ENCODE peak calls at places on chromosomes 11 and 22, in seven cellular contexts. F, Z, L, E, B, T and R are unnamed samples.

GRCh38 chr11:69481393-69481844 is at the start of gene LINC01488:
- DNase-seq in F (no peak), Z (no peak), L (no peak), E (no peak), B (no peak), T (no peak), R (no peak)

GRCh38 chr11:34654491-34655334 is 33.8 kb downstream of the EHF start:
- DNase-seq in F (no peak), Z (peak), L (peak), E (no peak), B (no peak), T (no peak), R (no peak)

GRCh38 chr11:73004088-73004487 is 138.0 kb downstream of the FCHSD2 start:
- DNase-seq in F (no peak), Z (no peak), L (no peak), E (no peak), B (no peak), T (no peak), R (no peak)

GRCh38 chr11:130070829-130071205 is 1.1 kb downstream of the APLP2 start:
- DNase-seq in F (no peak), Z (no peak), L (peak), E (no peak), B (no peak), T (no peak), R (no peak)

GRCh38 chr11:14764899-14765527 is 121.4 kb downstream of the PDE3B start:
- DNase-seq in F (peak), Z (no peak), L (no peak), E (peak), B (no peak), T (no peak), R (peak)

GRCh38 chr11:119666463-119667131 is 62.4 kb downstream of the NECTIN1 start:
- DNase-seq in F (peak), Z (peak), L (peak), E (peak), B (peak), T (peak), R (peak)

GRCh38 chr22:32331236-32331917 is 26.3 kb upstream of the RFPL3 start:
- DNase-seq in F (no peak), Z (no peak), L (no peak), E (peak), B (no peak), T (no peak), R (no peak)

GRCh38 chr11:60610702-60611101 is 88.7 kb upstream of the MS4A8 start:
- DNase-seq in F (no peak), Z (no peak), L (no peak), E (no peak), B (no peak), T (no peak), R (no peak)

GRCh38 chr11:120648706-120649250 is 137.2 kb downstream of the GRIK4 start:
- DNase-seq in F (no peak), Z (no peak), L (no peak), E (no peak), B (no peak), T (no peak), R (no peak)

GRCh38 chr11:117824571-117825537 is at the start of gene FXYD2:
- DNase-seq in F (no peak), Z (no peak), L (no peak), E (no peak), B (no peak), T (no peak), R (no peak)

GRCh38 chr22:42646569-42647525 is 2.3 kb downstream of the CYB5R3 start:
- DNase-seq in F (peak), Z (peak), L (no peak), E (no peak), B (no peak), T (no peak), R (no peak)

GRCh38 chr22:41243361-41243760 is 2.6 kb upstream of the CHADL start:
- DNase-seq in F (no peak), Z (no peak), L (no peak), E (no peak), B (no peak), T (no peak), R (no peak)

GRCh38 chr22:43993072-43993760 is 30.9 kb upstream of the PARVB start:
- DNase-seq in F (peak), Z (no peak), L (peak), E (peak), B (peak), T (peak), R (peak)

GRCh38 chr11:69864589-69864929 is 45.3 kb upstream of the FGF3 start:
- DNase-seq in F (no peak), Z (no peak), L (no peak), E (no peak), B (no peak), T (no peak), R (no peak)

GRCh38 chr11:86209806-86210657 is 34.5 kb upstream of the EED start:
- DNase-seq in F (no peak), Z (no peak), L (no peak), E (no peak), B (no peak), T (no peak), R (no peak)

GRCh38 chr11:103359221-103359620 is 250.0 kb downstream of the DYNC2H1 start:
- DNase-seq in F (no peak), Z (no peak), L (no peak), E (no peak), B (no peak), T (no peak), R (no peak)